ENCODE peak calls at places on chromosomes 3 and 15, in five cellular contexts. E is stimulated activated CD4-positive, alpha-beta T cell treated with anti-CD3 and anti-CD28 coated beads, TNF-alpha, amount 100 ng/mL, for 24 hours; T is astrocyte of the spinal cord; Q is endothelial cell; X is SJSA1. Y is an unnamed sample.

GRCh38 chr3:151960956-151961580 is 87.6 kb downstream of the SUCNR1 start:
- DNase-seq in E (no peak), T (peak; percentile 13), Q (no peak), X (no peak), Y (no peak)

GRCh38 chr3:63639821-63640220 is 12.7 kb upstream of the SNTN start:
- DNase-seq in E (no peak), T (no peak), Q (no peak), X (no peak), Y (no peak)

GRCh38 chr3:152466784-152467183 is 198.1 kb downstream of the MBNL1 start:
- DNase-seq in E (no peak), T (peak; percentile 50), Q (no peak), X (no peak), Y (no peak)

GRCh38 chr3:183584246-183584913 is 28.9 kb upstream of the KLHL6 start:
- DNase-seq in E (no peak), T (peak; percentile 3), Q (peak; percentile 5), X (no peak), Y (no peak)

GRCh38 chr15:51382787-51383186 is 41.3 kb downstream of the GLDN start:
- DNase-seq in E (no peak), T (peak; percentile 56), Q (peak; percentile 60), X (no peak), Y (no peak)

GRCh38 chr15:68558318-68559305 is 20.2 kb upstream of the CORO2B start:
- DNase-seq in E (no peak), T (no peak), Q (no peak), X (no peak), Y (no peak)

GRCh38 chr3:128563439-128563838 is 70.4 kb upstream of the GATA2 start:
- DNase-seq in E (no peak), T (no peak), Q (no peak), X (no peak), Y (no peak)

GRCh38 chr3:89032331-89033063 is 74.9 kb upstream of the EPHA3 start:
- DNase-seq in E (no peak), T (no peak), Q (no peak), X (no peak), Y (no peak)

GRCh38 chr3:111961461-111962269 is 17.2 kb upstream of the ABHD10 start:
- DNase-seq in E (no peak), T (no peak), Q (no peak), X (no peak), Y (no peak)

GRCh38 chr3:62686486-62686885 is 188.7 kb downstream of the CADPS start:
- DNase-seq in E (no peak), T (no peak), Q (no peak), X (no peak), Y (no peak)

GRCh38 chr15:37289109-37289765 is 188.9 kb upstream of the MEIS2 start:
- DNase-seq in E (no peak), T (no peak), Q (peak; percentile 25), X (no peak), Y (peak; percentile 9)

GRCh38 chr15:69555080-69555479 is 102.5 kb downstream of the RPLP1 start:
- DNase-seq in E (no peak), T (no peak), Q (no peak), X (no peak), Y (no peak)

GRCh38 chr3:50539887-50540286 is 27.7 kb downstream of the C3orf18 start:
- DNase-seq in E (no peak), T (no peak), Q (no peak), X (no peak), Y (no peak)

GRCh38 chr3:101675709-101676218 is 1.2 kb downstream of the ZBTB11 start:
- DNase-seq in E (no peak), T (no peak), Q (peak; percentile 10), X (no peak), Y (no peak)

GRCh38 chr3:157520485-157521184 is 17.4 kb upstream of the VEPH1 start:
- DNase-seq in E (no peak), T (no peak), Q (no peak), X (no peak), Y (no peak)

GRCh38 chr3:27279153-27279552 is 90.0 kb downstream of the NEK10 start:
- DNase-seq in E (no peak), T (peak; percentile 14), Q (no peak), X (no peak), Y (no peak)

GRCh38 chr15:101597360-101597928 is 54.7 kb downstream of the TM2D3 start:
- DNase-seq in E (no peak), T (peak; percentile 9), Q (no peak), X (no peak), Y (no peak)

GRCh38 chr3:16247282-16248058 is 17.3 kb downstream of the DPH3 start:
- DNase-seq in E (peak; percentile 67), T (peak; percentile 80), Q (peak; percentile 83), X (peak; percentile 75), Y (peak; percentile 74)

GRCh38 chr15:82851331-82851850 is 42.0 kb downstream of the WHAMM start:
- DNase-seq in E (no peak), T (no peak), Q (no peak), X (peak; percentile 18), Y (no peak)

GRCh38 chr15:63028442-63029110 is 14.0 kb upstream of the TPM1 start:
- DNase-seq in E (no peak), T (no peak), Q (no peak), X (no peak), Y (no peak)

GRCh38 chr3:64359735-64360134 is 134.5 kb upstream of the PRICKLE2 start:
- DNase-seq in E (no peak), T (no peak), Q (no peak), X (no peak), Y (no peak)

GRCh38 chr15:43093026-43093425 is 12.8 kb downstream of the UBR1 start:
- DNase-seq in E (no peak), T (peak; percentile 43), Q (no peak), X (no peak), Y (no peak)

GRCh38 chr3:127035672-127036071 is 52.8 kb downstream of the PLXNA1 start:
- DNase-seq in E (no peak), T (peak; percentile 29), Q (no peak), X (no peak), Y (peak; percentile 47)

GRCh38 chr3:46549989-46550388 is 16.1 kb downstream of the LRRC2 start:
- DNase-seq in E (no peak), T (no peak), Q (no peak), X (no peak), Y (no peak)

GRCh38 chr15:39299506-39300267 is 281.2 kb upstream of the THBS1 start:
- DNase-seq in E (no peak), T (no peak), Q (no peak), X (no peak), Y (no peak)

Y was measured in HS-27A.